ENCODE peak calls at places on chromosomes 1 and 21, in five cellular contexts. One of them, this sample, is unnamed.

GRCh38 chr1:7954683-7955082 is 6.8 kb upstream of the PARK7 start:
- DNase-seq in aorta: no peak
- DNase-seq in astrocyte of the spinal cord: no peak
- DNase-seq in CD8-positive, alpha-beta memory T cell: no peak
- DNase-seq in hepatocyte: no peak
- DNase-seq in this sample: no peak

GRCh38 chr1:97712980-97713379 is 207.9 kb downstream of the DPYD start:
- DNase-seq in hepatocyte: no peak
- DNase-seq in astrocyte of the spinal cord: no peak
- DNase-seq in aorta: no peak
- DNase-seq in CD8-positive, alpha-beta memory T cell: no peak
- DNase-seq in this sample: no peak

GRCh38 chr1:241702436-241702835 is 50.4 kb downstream of the WDR64 start:
- DNase-seq in CD8-positive, alpha-beta memory T cell: no peak
- DNase-seq in astrocyte of the spinal cord: peak
- DNase-seq in hepatocyte: peak
- DNase-seq in aorta: no peak
- DNase-seq in this sample: no peak

GRCh38 chr1:110151175-110151715 is 951 bp downstream of the SLC6A17 start:
- DNase-seq in hepatocyte: no peak
- DNase-seq in CD8-positive, alpha-beta memory T cell: no peak
- DNase-seq in aorta: no peak
- DNase-seq in astrocyte of the spinal cord: no peak
- DNase-seq in this sample: no peak

GRCh38 chr1:205604825-205605544 is 26.8 kb downstream of the ELK4 start:
- DNase-seq in CD8-positive, alpha-beta memory T cell: no peak
- DNase-seq in hepatocyte: no peak
- DNase-seq in astrocyte of the spinal cord: no peak
- DNase-seq in aorta: no peak
- DNase-seq in this sample: no peak

GRCh38 chr1:187244623-187245022 is 415.9 kb downstream of the PLA2G4A start:
- DNase-seq in hepatocyte: peak
- DNase-seq in astrocyte of the spinal cord: peak
- DNase-seq in CD8-positive, alpha-beta memory T cell: no peak
- DNase-seq in aorta: no peak
- DNase-seq in this sample: no peak

GRCh38 chr1:184684285-184685077 is 70.2 kb downstream of the EDEM3 start:
- DNase-seq in CD8-positive, alpha-beta memory T cell: no peak
- DNase-seq in hepatocyte: no peak
- DNase-seq in astrocyte of the spinal cord: no peak
- DNase-seq in aorta: peak
- DNase-seq in this sample: no peak

GRCh38 chr1:1778827-1779675 is 781 bp upstream of the NADK start:
- DNase-seq in astrocyte of the spinal cord: no peak
- DNase-seq in aorta: peak
- DNase-seq in hepatocyte: peak
- DNase-seq in CD8-positive, alpha-beta memory T cell: peak
- DNase-seq in this sample: peak

GRCh38 chr21:45983981-45984551 is 2.5 kb downstream of the COL6A1 start:
- DNase-seq in astrocyte of the spinal cord: no peak
- DNase-seq in CD8-positive, alpha-beta memory T cell: no peak
- DNase-seq in hepatocyte: no peak
- DNase-seq in aorta: peak
- DNase-seq in this sample: no peak

GRCh38 chr1:179197690-179198297 is 31.7 kb downstream of the ABL2 start:
- DNase-seq in aorta: no peak
- DNase-seq in CD8-positive, alpha-beta memory T cell: no peak
- DNase-seq in hepatocyte: no peak
- DNase-seq in astrocyte of the spinal cord: no peak
- DNase-seq in this sample: no peak

GRCh38 chr21:36707763-36708511 is 9.0 kb downstream of the SIM2 start:
- DNase-seq in hepatocyte: no peak
- DNase-seq in CD8-positive, alpha-beta memory T cell: no peak
- DNase-seq in aorta: peak
- DNase-seq in astrocyte of the spinal cord: no peak
- DNase-seq in this sample: no peak

GRCh38 chr1:159771501-159771900 is 9.3 kb upstream of the DUSP23 start:
- DNase-seq in CD8-positive, alpha-beta memory T cell: no peak
- DNase-seq in astrocyte of the spinal cord: no peak
- DNase-seq in hepatocyte: no peak
- DNase-seq in aorta: no peak
- DNase-seq in this sample: no peak

GRCh38 chr1:89546934-89547562 is 22.4 kb downstream of the LRRC8B start:
- DNase-seq in hepatocyte: no peak
- DNase-seq in astrocyte of the spinal cord: no peak
- DNase-seq in CD8-positive, alpha-beta memory T cell: no peak
- DNase-seq in aorta: no peak
- DNase-seq in this sample: no peak

GRCh38 chr1:247747616-247748015 is 325 bp downstream of the OR14A2 start:
- DNase-seq in hepatocyte: no peak
- DNase-seq in astrocyte of the spinal cord: peak
- DNase-seq in CD8-positive, alpha-beta memory T cell: no peak
- DNase-seq in aorta: no peak
- DNase-seq in this sample: no peak

GRCh38 chr1:201009967-201010645 is 13.4 kb downstream of the KIF21B start:
- DNase-seq in hepatocyte: no peak
- DNase-seq in astrocyte of the spinal cord: no peak
- DNase-seq in CD8-positive, alpha-beta memory T cell: no peak
- DNase-seq in aorta: no peak
- DNase-seq in this sample: no peak

GRCh38 chr1:194598098-194598497 is 1411.7 kb upstream of the B3GALT2 start:
- DNase-seq in hepatocyte: no peak
- DNase-seq in aorta: no peak
- DNase-seq in astrocyte of the spinal cord: no peak
- DNase-seq in CD8-positive, alpha-beta memory T cell: no peak
- DNase-seq in this sample: no peak

GRCh38 chr21:41112740-41113692 is 54.9 kb upstream of the BACE2 start:
- DNase-seq in hepatocyte: peak
- DNase-seq in astrocyte of the spinal cord: peak
- DNase-seq in aorta: no peak
- DNase-seq in CD8-positive, alpha-beta memory T cell: no peak
- DNase-seq in this sample: peak

GRCh38 chr21:29168874-29169273 is 38.4 kb downstream of the MAP3K7CL start:
- DNase-seq in hepatocyte: no peak
- DNase-seq in CD8-positive, alpha-beta memory T cell: no peak
- DNase-seq in astrocyte of the spinal cord: no peak
- DNase-seq in aorta: no peak
- DNase-seq in this sample: no peak

GRCh38 chr1:206794294-206794908 is 22.1 kb upstream of the IL10 start:
- DNase-seq in CD8-positive, alpha-beta memory T cell: no peak
- DNase-seq in aorta: no peak
- DNase-seq in astrocyte of the spinal cord: no peak
- DNase-seq in hepatocyte: no peak
- DNase-seq in this sample: no peak

DNA sequence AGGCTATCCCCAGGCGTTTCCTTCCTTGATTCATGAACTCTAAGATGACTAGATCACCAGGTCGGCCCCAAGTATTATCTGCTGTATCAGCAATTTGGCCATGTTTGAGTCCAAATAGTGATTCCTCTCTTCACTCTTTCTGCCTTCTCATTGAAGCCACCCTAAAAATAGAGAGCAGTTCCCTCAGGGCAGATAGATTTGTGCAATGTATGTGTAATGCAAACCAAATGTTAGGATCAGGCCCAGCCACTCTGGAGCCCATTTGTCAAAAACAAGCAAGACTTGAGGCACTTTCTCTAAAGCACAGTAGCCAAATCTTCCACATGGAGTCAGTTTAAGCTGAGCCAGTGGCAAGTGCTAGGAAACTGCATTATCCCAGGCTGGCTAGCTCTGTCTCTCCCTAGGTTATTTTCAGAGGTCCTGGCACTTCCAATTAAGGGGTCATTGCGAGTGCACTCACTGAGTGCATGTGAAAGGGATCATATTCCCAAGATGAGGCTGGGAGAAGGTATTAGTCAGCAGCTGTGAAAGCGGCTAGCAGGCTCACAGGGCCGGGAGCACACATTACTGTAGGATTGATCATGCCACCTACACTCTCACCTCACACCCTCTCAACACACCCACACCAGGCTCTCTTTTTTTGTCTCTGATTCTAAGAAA is 97.9 kb upstream of the RAB3GAP2 start:
- DNase-seq in astrocyte of the spinal cord: peak
- DNase-seq in hepatocyte: peak
- DNase-seq in CD8-positive, alpha-beta memory T cell: no peak
- DNase-seq in aorta: no peak
- DNase-seq in this sample: no peak
- H3K4me3 ChIP-seq in astrocyte of the spinal cord: no peak
- H3K4me3 ChIP-seq in hepatocyte: no peak
- H3K4me3 ChIP-seq in CD8-positive, alpha-beta memory T cell: no peak
- H3K4me3 ChIP-seq in aorta: no peak
- H3K4me3 ChIP-seq in this sample: no peak

GRCh38 chr21:34524671-34525601 is 12.9 kb upstream of the KCNE1 start:
- DNase-seq in CD8-positive, alpha-beta memory T cell: no peak
- DNase-seq in aorta: peak
- DNase-seq in astrocyte of the spinal cord: peak
- DNase-seq in hepatocyte: peak
- DNase-seq in this sample: no peak
- H3K4me3 ChIP-seq in CD8-positive, alpha-beta memory T cell: no peak
- H3K4me3 ChIP-seq in aorta: peak
- H3K4me3 ChIP-seq in astrocyte of the spinal cord: peak
- H3K4me3 ChIP-seq in hepatocyte: peak
- H3K4me3 ChIP-seq in this sample: no peak

GRCh38 chr1:25858494-25858893 is 763 bp downstream of the AUNIP start:
- DNase-seq in CD8-positive, alpha-beta memory T cell: no peak
- DNase-seq in hepatocyte: no peak
- DNase-seq in aorta: no peak
- DNase-seq in astrocyte of the spinal cord: no peak
- DNase-seq in this sample: no peak

GRCh38 chr1:25858906-25859789 is at the start of gene AUNIP:
- DNase-seq in CD8-positive, alpha-beta memory T cell: peak
- DNase-seq in hepatocyte: peak
- DNase-seq in aorta: peak
- DNase-seq in astrocyte of the spinal cord: peak
- DNase-seq in this sample: peak

GRCh38 chr1:25856856-25857255 is 2.4 kb downstream of the AUNIP start:
- DNase-seq in CD8-positive, alpha-beta memory T cell: no peak
- DNase-seq in aorta: no peak
- DNase-seq in astrocyte of the spinal cord: no peak
- DNase-seq in hepatocyte: no peak
- DNase-seq in this sample: no peak

GRCh38 chr1:25854554-25854953 is 4.7 kb downstream of the AUNIP start:
- DNase-seq in aorta: no peak
- DNase-seq in hepatocyte: no peak
- DNase-seq in astrocyte of the spinal cord: no peak
- DNase-seq in CD8-positive, alpha-beta memory T cell: no peak
- DNase-seq in this sample: no peak
- H3K4me3 ChIP-seq in aorta: no peak
- H3K4me3 ChIP-seq in hepatocyte: no peak
- H3K4me3 ChIP-seq in astrocyte of the spinal cord: no peak
- H3K4me3 ChIP-seq in CD8-positive, alpha-beta memory T cell: no peak
- H3K4me3 ChIP-seq in this sample: no peak

GRCh38 chr1:35439626-35440025 is 117.6 kb downstream of the KIAA0319L start:
- DNase-seq in astrocyte of the spinal cord: no peak
- DNase-seq in aorta: no peak
- DNase-seq in hepatocyte: no peak
- DNase-seq in CD8-positive, alpha-beta memory T cell: no peak
- DNase-seq in this sample: no peak
- H3K4me3 ChIP-seq in astrocyte of the spinal cord: no peak
- H3K4me3 ChIP-seq in aorta: no peak
- H3K4me3 ChIP-seq in hepatocyte: no peak
- H3K4me3 ChIP-seq in CD8-positive, alpha-beta memory T cell: no peak
- H3K4me3 ChIP-seq in this sample: no peak

GRCh38 chr1:225766967-225767413 is 10.6 kb upstream of the SRP9 start:
- DNase-seq in astrocyte of the spinal cord: peak
- DNase-seq in CD8-positive, alpha-beta memory T cell: no peak
- DNase-seq in aorta: peak
- DNase-seq in hepatocyte: peak
- DNase-seq in this sample: no peak

GRCh38 chr1:225763815-225764548 is 13.6 kb upstream of the SRP9 start:
- DNase-seq in CD8-positive, alpha-beta memory T cell: no peak
- DNase-seq in astrocyte of the spinal cord: peak
- DNase-seq in hepatocyte: no peak
- DNase-seq in aorta: no peak
- DNase-seq in this sample: no peak

GRCh38 chr1:225768662-225769426 is 8.8 kb upstream of the SRP9 start:
- DNase-seq in astrocyte of the spinal cord: no peak
- DNase-seq in CD8-positive, alpha-beta memory T cell: no peak
- DNase-seq in aorta: no peak
- DNase-seq in hepatocyte: no peak
- DNase-seq in this sample: no peak

GRCh38 chr1:225767591-225768540 is 9.8 kb upstream of the SRP9 start:
- DNase-seq in aorta: peak
- DNase-seq in hepatocyte: peak
- DNase-seq in CD8-positive, alpha-beta memory T cell: no peak
- DNase-seq in astrocyte of the spinal cord: peak
- DNase-seq in this sample: no peak

DNA sequence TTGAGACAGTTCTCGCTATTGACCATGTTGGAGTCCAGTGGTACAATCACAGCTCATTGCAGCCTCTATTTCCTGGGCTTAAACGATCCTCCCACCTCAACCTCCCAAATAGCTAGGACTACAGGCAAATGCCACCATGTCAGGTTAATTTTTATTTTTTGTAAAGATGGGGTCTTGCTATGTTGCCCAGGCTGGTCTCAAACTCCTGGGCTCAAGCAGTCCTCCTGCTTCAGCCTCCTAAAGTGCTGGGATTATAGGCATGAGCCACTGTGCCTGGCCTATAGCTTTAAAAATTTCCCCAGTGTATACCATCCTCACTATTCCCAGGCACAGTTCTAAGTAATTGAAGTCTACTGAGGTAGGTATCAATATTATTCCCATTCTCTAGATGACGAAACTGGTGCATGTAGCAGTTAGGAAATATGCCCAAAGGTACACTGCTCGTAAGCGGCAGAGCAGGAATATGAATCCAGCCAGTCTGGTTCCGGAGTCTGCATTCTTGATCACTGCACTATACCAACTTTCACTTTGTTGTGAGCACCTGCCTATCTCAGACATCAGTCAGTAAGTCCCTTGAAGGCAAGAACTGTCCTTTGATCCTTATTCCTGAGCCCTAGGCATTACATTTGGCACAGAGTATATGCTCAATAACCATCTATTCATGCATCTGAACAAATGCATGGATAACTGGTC is 11.5 kb upstream of the SRP9 start:
- DNase-seq in aorta: no peak
- DNase-seq in astrocyte of the spinal cord: no peak
- DNase-seq in hepatocyte: no peak
- DNase-seq in CD8-positive, alpha-beta memory T cell: no peak
- DNase-seq in this sample: no peak
- H3K4me3 ChIP-seq in aorta: no peak
- H3K4me3 ChIP-seq in astrocyte of the spinal cord: no peak
- H3K4me3 ChIP-seq in hepatocyte: no peak
- H3K4me3 ChIP-seq in CD8-positive, alpha-beta memory T cell: no peak
- H3K4me3 ChIP-seq in this sample: no peak